ENCODE peak calls at places on chromosome 4, in eight cellular contexts. M is Peyer's patch, N is dorsolateral prefrontal cortex, W is ovary, C is lower leg skin, V is Panc1, L is suprapubic skin, Y is heart right ventricle. J is an unnamed sample.

GRCh38 chr4:57612279-57612678 is 502.1 kb upstream of the IGFBP7 start:
- DNase-seq in L (no peak), V (no peak), W (no peak), Y (no peak), N (no peak), C (no peak), M (no peak), J (no peak)

GRCh38 chr4:14434916-14435315 is 567.4 kb upstream of the CPEB2 start:
- DNase-seq in C (no peak), Y (no peak), W (no peak), L (no peak), N (no peak), V (no peak), M (no peak), J (no peak)

GRCh38 chr4:112410364-112410763 is 105.6 kb downstream of the NEUROG2 start:
- DNase-seq in C (no peak), M (no peak), W (no peak), V (no peak), Y (no peak), N (no peak), L (no peak), J (no peak)

GRCh38 chr4:107740381-107740780 is 20.3 kb upstream of the PAPSS1 start:
- DNase-seq in C (no peak), N (no peak), W (no peak), Y (no peak), V (no peak), M (no peak), L (no peak), J (no peak)

GRCh38 chr4:15398001-15398400 is 29.8 kb upstream of the C1QTNF7 start:
- DNase-seq in L (no peak), M (no peak), N (no peak), Y (no peak), C (no peak), W (no peak), V (no peak), J (no peak)

GRCh38 chr4:144903953-144904711 is 193.9 kb downstream of the ANAPC10 start:
- DNase-seq in L (no peak), Y (no peak), M (no peak), C (no peak), V (no peak), W (no peak), N (no peak), J (peak)

GRCh38 chr4:128663325-128663724 is 146.2 kb upstream of the JADE1 start:
- DNase-seq in C (no peak), N (no peak), V (no peak), Y (no peak), M (peak), L (no peak), W (no peak), J (no peak)

GRCh38 chr4:81421346-81422218 is 50.1 kb downstream of the RASGEF1B start:
- DNase-seq in M (peak), C (no peak), V (no peak), Y (no peak), N (no peak), W (no peak), L (no peak), J (peak)

GRCh38 chr4:1195109-1195671 is 22.8 kb upstream of the SPON2 start:
- DNase-seq in C (peak), N (peak), M (peak), L (peak), V (no peak), Y (no peak), W (no peak), J (no peak)

GRCh38 chr4:141158219-141158618 is 24.9 kb upstream of the RNF150 start:
- DNase-seq in M (no peak), L (no peak), C (no peak), N (no peak), Y (no peak), W (no peak), V (peak), J (no peak)

GRCh38 chr4:121980643-121981042 is 28.8 kb upstream of the TRPC3 start:
- DNase-seq in C (no peak), W (no peak), Y (no peak), V (no peak), N (no peak), M (no peak), L (no peak), J (no peak)

GRCh38 chr4:148021706-148022105 is 289.8 kb downstream of the ARHGAP10 start:
- DNase-seq in Y (no peak), C (no peak), W (no peak), M (no peak), N (no peak), L (no peak), V (no peak), J (no peak)

GRCh38 chr4:57147335-57148060 is 37.3 kb upstream of the IGFBP7 start:
- DNase-seq in C (no peak), V (no peak), L (no peak), W (no peak), M (no peak), N (no peak), Y (no peak), J (no peak)

GRCh38 chr4:113674733-113675132 is 86.8 kb downstream of the CAMK2D start:
- DNase-seq in N (no peak), L (no peak), C (no peak), Y (no peak), W (no peak), M (no peak), V (no peak), J (no peak)

GRCh38 chr4:5033266-5033945 is 14.1 kb upstream of the CYTL1 start:
- DNase-seq in L (peak), V (no peak), M (no peak), C (peak), W (no peak), Y (peak), N (no peak), J (no peak)

GRCh38 chr4:92618968-92619367 is 315.2 kb downstream of the GRID2 start:
- DNase-seq in V (no peak), M (no peak), L (no peak), N (no peak), C (no peak), W (no peak), Y (no peak), J (no peak)

DNA sequence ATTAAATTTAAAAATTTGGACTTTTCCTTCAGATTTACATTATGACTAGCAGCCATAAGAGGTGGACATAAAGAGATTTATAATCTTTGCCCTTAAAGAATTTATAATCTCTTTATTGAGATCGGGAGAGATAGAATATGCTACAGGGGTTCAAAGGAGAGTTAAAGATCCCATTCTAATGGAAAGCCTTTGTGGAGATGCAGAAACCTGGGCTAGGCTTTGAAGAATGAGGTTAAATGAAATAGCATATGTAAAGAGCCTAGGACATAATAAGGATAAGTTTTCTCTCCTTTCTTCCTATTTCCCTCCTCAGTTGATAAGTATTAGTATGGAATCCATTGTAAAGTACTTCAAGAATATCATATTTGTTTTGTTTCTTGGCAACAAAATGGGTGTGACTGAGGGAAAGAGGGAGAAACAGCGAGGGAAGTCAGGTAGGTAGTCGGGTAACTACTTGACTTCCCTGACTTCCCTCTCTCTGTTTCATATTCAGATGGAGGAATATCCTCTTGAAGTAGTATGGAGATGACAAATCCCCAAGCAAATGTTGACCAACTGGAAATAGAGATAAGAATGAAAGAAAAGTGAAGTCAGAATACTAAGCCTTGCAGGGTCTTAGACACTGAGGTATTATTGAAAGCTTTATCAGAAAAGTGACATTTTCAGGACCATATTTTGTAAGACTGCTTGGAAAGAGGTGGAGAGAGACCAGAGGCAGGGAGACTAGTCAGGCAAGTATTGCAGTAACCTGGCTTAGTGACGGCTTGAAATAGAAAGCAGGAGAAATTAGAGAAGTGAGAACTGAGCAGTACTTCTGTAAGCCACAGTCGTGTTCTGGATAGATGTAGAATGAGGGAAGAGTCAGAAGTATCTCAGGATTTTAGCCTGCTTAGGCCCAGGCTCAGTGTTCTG is 82.9 kb downstream of the PDLIM5 start:
- DNase-seq in N (no peak), M (no peak), V (no peak), L (no peak), C (no peak), W (no peak), Y (no peak), J (peak)
- H3K4me3 ChIP-seq in N (no peak), M (no peak), V (no peak), L (no peak), C (no peak), W (no peak), Y (no peak), J (no peak)

GRCh38 chr4:2793578-2793919 is 664 bp downstream of the SH3BP2 start:
- DNase-seq in W (peak), M (no peak), V (no peak), N (no peak), Y (peak), L (peak), C (peak), J (no peak)

GRCh38 chr4:2790583-2791517 is 2.0 kb upstream of the SH3BP2 start:
- DNase-seq in L (peak), Y (peak), C (peak), W (peak), V (no peak), M (peak), N (no peak), J (no peak)

GRCh38 chr4:2792711-2793577 is at the start of gene SH3BP2:
- DNase-seq in W (peak), C (peak), N (no peak), L (peak), M (peak), V (no peak), Y (peak), J (no peak)

GRCh38 chr4:2791518-2792395 is 1.1 kb upstream of the SH3BP2 start:
- DNase-seq in C (peak), V (no peak), M (peak), W (peak), Y (peak), L (peak), N (no peak), J (no peak)

GRCh38 chr4:2792396-2792710 is 532 bp upstream of the SH3BP2 start:
- DNase-seq in Y (no peak), L (no peak), N (no peak), V (no peak), M (no peak), W (no peak), C (no peak), J (no peak)
- H3K4me3 ChIP-seq in Y (no peak), L (peak), N (peak), V (no peak), M (peak), W (no peak), C (no peak), J (no peak)

GRCh38 chr4:55078987-55079386 is 46.4 kb downstream of the KDR start:
- DNase-seq in M (no peak), L (peak), V (no peak), Y (peak), C (peak), W (peak), N (no peak), J (no peak)
- H3K4me3 ChIP-seq in M (no peak), L (no peak), V (no peak), Y (no peak), C (no peak), W (no peak), N (no peak), J (no peak)

DNA sequence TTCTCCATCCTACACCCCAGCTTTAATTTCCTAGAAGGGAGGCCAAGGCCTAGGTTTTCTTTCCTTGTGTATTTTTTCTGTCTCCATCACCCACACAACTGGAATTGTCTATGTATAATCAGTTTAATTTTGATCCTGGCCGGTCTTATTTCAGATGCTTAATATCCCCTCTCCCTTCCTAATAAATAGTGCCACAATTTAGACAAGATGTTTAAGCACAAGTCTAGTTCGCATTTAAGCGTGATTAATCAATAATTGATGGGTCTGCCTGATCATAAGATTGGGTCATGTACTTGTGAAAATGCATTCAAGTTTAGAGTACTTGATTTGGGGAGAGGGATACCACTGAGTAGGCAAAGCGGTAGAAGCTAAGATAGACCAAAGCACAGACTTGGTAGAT is 2.4 kb downstream of the BMP2K start:
- DNase-seq in V (no peak), Y (no peak), M (no peak), C (no peak), N (no peak), W (no peak), L (no peak), J (no peak)
- H3K4me3 ChIP-seq in V (no peak), Y (peak), M (peak), C (no peak), N (peak), W (no peak), L (peak), J (peak)

GRCh38 chr4:6941796-6942195 is 32.2 kb downstream of the TBC1D14 start:
- DNase-seq in W (no peak), M (no peak), L (no peak), V (no peak), C (no peak), N (no peak), Y (no peak), J (no peak)
- H3K4me3 ChIP-seq in W (no peak), M (no peak), L (no peak), V (no peak), C (no peak), N (no peak), Y (no peak), J (no peak)

GRCh38 chr4:3745886-3746656 is 20.1 kb upstream of the ADRA2C start:
- DNase-seq in C (no peak), N (no peak), W (no peak), V (no peak), Y (no peak), L (no peak), M (no peak), J (no peak)
- H3K4me3 ChIP-seq in C (no peak), N (no peak), W (no peak), V (no peak), Y (no peak), L (no peak), M (no peak), J (no peak)

DNA sequence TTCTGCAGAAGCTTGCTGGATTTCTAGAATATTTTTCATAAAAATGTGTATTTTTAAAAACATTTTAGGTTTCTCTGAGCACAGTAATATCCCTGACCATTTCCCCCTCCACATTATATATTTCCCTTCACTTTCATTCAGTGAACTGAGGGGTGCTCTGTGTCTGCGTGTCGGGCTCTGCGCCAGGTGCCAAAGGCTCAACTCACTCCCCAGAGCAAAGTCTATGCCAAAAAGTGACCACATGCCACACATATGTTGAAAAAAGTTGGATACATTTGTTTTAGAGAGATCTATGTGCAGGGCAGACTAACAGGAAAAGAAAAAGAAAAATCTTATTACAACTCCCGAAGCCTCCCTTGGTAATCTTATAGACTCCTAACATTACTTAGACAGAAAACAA is 233.7 kb downstream of the MGST2 start:
- DNase-seq in C (no peak), W (no peak), Y (no peak), L (no peak), M (no peak), V (no peak), N (no peak), J (no peak)
- H3K4me3 ChIP-seq in C (no peak), W (no peak), Y (no peak), L (no peak), M (no peak), V (no peak), N (no peak), J (no peak)

GRCh38 chr4:182807346-182807745 is 109.8 kb downstream of the DCTD start:
- DNase-seq in W (no peak), N (no peak), M (no peak), L (no peak), Y (no peak), V (no peak), C (no peak), J (no peak)
- H3K4me3 ChIP-seq in W (no peak), N (no peak), M (no peak), L (no peak), Y (peak), V (no peak), C (no peak), J (no peak)

GRCh38 chr4:18319456-18319855 is 297.9 kb upstream of the LCORL start:
- DNase-seq in V (no peak), W (no peak), N (no peak), L (no peak), Y (no peak), C (no peak), M (no peak), J (no peak)
- H3K4me3 ChIP-seq in V (no peak), W (no peak), N (peak), L (no peak), Y (peak), C (no peak), M (peak), J (no peak)

DNA sequence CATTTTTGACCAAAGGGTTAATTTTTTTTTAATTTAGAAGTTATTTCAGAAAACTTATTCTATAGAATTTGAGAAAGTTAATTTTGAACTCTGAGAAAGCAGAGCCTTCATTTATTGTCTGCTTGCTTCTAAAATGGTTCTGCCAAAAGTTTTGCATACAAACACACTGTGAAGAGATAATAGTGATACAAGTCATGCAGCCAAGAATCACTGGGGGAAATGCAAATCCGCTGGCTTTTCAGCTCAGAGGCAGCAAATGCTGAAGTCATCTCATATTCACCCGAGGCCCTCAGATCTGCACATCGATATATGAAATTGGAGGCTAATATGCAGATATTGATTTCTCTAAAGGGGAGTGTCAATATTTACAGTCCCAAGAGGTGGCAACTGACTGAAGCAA is 186.2 kb downstream of the KIT start:
- DNase-seq in N (no peak), Y (no peak), M (no peak), W (no peak), C (no peak), V (no peak), L (no peak), J (no peak)
- H3K4me3 ChIP-seq in N (no peak), Y (no peak), M (no peak), W (no peak), C (no peak), V (no peak), L (no peak), J (no peak)